ENCODE peak calls at places on chromosome 6, in seven cellular contexts. E is fibroblast of pulmonary artery; Z is keratinocyte; N is chondrocyte; V is EL; D is lower leg skin; O is stimulated activated CD4-positive, alpha-beta T cell treated with anti-CD3 and anti-CD28 coated beads, Interleukin-2, amount 100 ng/mL, for 24 hours. C is an unnamed sample.

GRCh38 chr6:52612336-52613096 is 35.7 kb upstream of the TRAM2 start:
- DNase-seq in N (no peak), Z (no peak), D (no peak), O (no peak), V (peak; percentile 84), E (no peak), C (no peak)

GRCh38 chr6:163830641-163831040 is 416.1 kb downstream of the QKI start:
- DNase-seq in D (no peak), N (no peak), Z (no peak), O (no peak), V (no peak), E (no peak), C (no peak)

GRCh38 chr6:39934060-39934757 is at the start of gene MOCS1:
- DNase-seq in V (peak; percentile 78), Z (no peak), N (no peak), O (peak; percentile 64), D (peak; percentile 77), E (peak; percentile 71), C (peak; percentile 82)

GRCh38 chr6:46062312-46062711 is 46.7 kb upstream of the CLIC5 start:
- DNase-seq in O (no peak), V (no peak), E (no peak), N (no peak), Z (no peak), D (no peak), C (no peak)

GRCh38 chr6:1390805-1391511 is 1.6 kb downstream of the FOXF2 start:
- DNase-seq in N (no peak), O (no peak), E (no peak), Z (no peak), D (no peak), V (peak; percentile 53), C (no peak)

GRCh38 chr6:36641543-36641942 is 37.0 kb upstream of the CDKN1A start:
- DNase-seq in O (no peak), Z (no peak), E (no peak), D (no peak), N (peak; percentile 17), V (no peak), C (no peak)

GRCh38 chr6:72218125-72218524 is 331.8 kb downstream of the RIMS1 start:
- DNase-seq in V (peak; percentile 40), O (no peak), D (no peak), N (peak; percentile 28), Z (no peak), E (peak; percentile 40), C (peak; percentile 94)

GRCh38 chr6:312704-313485 is 20.6 kb downstream of the DUSP22 start:
- DNase-seq in O (no peak), D (no peak), V (no peak), N (no peak), E (no peak), Z (no peak), C (no peak)

GRCh38 chr6:2741756-2742155 is 9.0 kb downstream of the MYLK4 start:
- DNase-seq in O (no peak), E (no peak), D (no peak), V (no peak), Z (no peak), N (no peak), C (no peak)

GRCh38 chr6:52725530-52726192 is 37.6 kb downstream of the GSTA2 start:
- DNase-seq in O (no peak), Z (no peak), E (peak; percentile 7), D (no peak), V (no peak), N (no peak), C (no peak)

GRCh38 chr6:109894181-109894580 is 83.9 kb upstream of the GPR6 start:
- DNase-seq in V (no peak), Z (no peak), D (no peak), O (no peak), N (no peak), E (no peak), C (no peak)

GRCh38 chr6:82080767-82081166 is 166.8 kb downstream of the IBTK start:
- DNase-seq in O (no peak), N (no peak), E (no peak), Z (no peak), V (peak; percentile 30), D (no peak), C (no peak)

GRCh38 chr6:140281794-140282193 is 907.3 kb upstream of the CITED2 start:
- DNase-seq in E (no peak), Z (no peak), N (no peak), D (no peak), O (no peak), V (no peak), C (no peak)

GRCh38 chr6:166412156-166412910 is 29.6 kb upstream of the MPC1 start:
- DNase-seq in E (no peak), D (no peak), O (no peak), Z (no peak), N (no peak), V (no peak), C (no peak)

GRCh38 chr6:47057830-47058540 is 15.9 kb upstream of the ADGRF1 start:
- DNase-seq in E (peak; percentile 30), N (no peak), D (no peak), Z (no peak), O (no peak), V (peak; percentile 49), C (no peak)

GRCh38 chr6:113718588-113718987 is 138.6 kb upstream of the MARCKS start:
- DNase-seq in V (no peak), D (no peak), O (no peak), Z (no peak), E (no peak), N (no peak), C (no peak)

GRCh38 chr6:3304500-3305215 is 45.9 kb downstream of the PSMG4 start:
- DNase-seq in D (no peak), V (no peak), O (no peak), N (peak; percentile 64), E (no peak), Z (no peak), C (no peak)

GRCh38 chr6:117515326-117515725 is 32.9 kb downstream of the DCBLD1 start:
- DNase-seq in D (no peak), Z (no peak), V (no peak), O (no peak), N (no peak), E (no peak), C (no peak)

GRCh38 chr6:34955447-34955846 is 66.4 kb downstream of the ANKS1A start:
- DNase-seq in N (no peak), V (no peak), Z (no peak), O (no peak), D (no peak), E (no peak), C (no peak)

GRCh38 chr6:4883298-4883697 is 107.1 kb downstream of the CDYL start:
- DNase-seq in N (no peak), E (no peak), V (no peak), D (no peak), O (no peak), Z (no peak), C (peak; percentile 17)

GRCh38 chr6:118525913-118526490 is 22.1 kb upstream of the PLN start:
- DNase-seq in V (no peak), D (no peak), Z (no peak), O (no peak), N (no peak), E (no peak), C (no peak)

GRCh38 chr6:151445482-151445881 is 6.4 kb downstream of the RMND1 start:
- DNase-seq in V (peak; percentile 86), E (peak; percentile 89), D (no peak), N (no peak), Z (no peak), O (no peak), C (peak; percentile 29)

GRCh38 chr6:170038717-170039116 is 252.2 kb downstream of the DLL1 start:
- DNase-seq in D (no peak), N (peak; percentile 36), V (no peak), Z (no peak), E (no peak), O (no peak), C (no peak)

GRCh38 chr6:33904050-33904827 is 100.4 kb upstream of the MLN start:
- DNase-seq in N (no peak), Z (no peak), O (peak; percentile 57), V (no peak), E (no peak), D (no peak), C (no peak)

GRCh38 chr6:158506577-158506976 is 53.3 kb upstream of the TMEM181 start:
- DNase-seq in Z (no peak), D (no peak), O (no peak), E (peak; percentile 13), V (peak; percentile 5), N (no peak), C (peak; percentile 28)

GRCh38 chr6:161354241-161354840 is 80.5 kb upstream of the AGPAT4 start:
- DNase-seq in N (no peak), E (no peak), V (no peak), O (no peak), D (no peak), Z (no peak), C (peak; percentile 75)

GRCh38 chr6:107618672-107619071 is 128.8 kb downstream of the SOBP start:
- DNase-seq in D (no peak), V (no peak), Z (no peak), O (peak; percentile 27), E (no peak), N (no peak), C (no peak)

GRCh38 chr6:34553750-34554149 is 2.4 kb downstream of the SPDEF start:
- DNase-seq in O (no peak), D (no peak), Z (no peak), V (no peak), E (no peak), N (no peak), C (no peak)

GRCh38 chr6:57257911-57258541 is 35.9 kb upstream of the RAB23 start:
- DNase-seq in D (no peak), V (peak; percentile 76), E (peak; percentile 76), O (no peak), N (no peak), Z (no peak), C (no peak)

GRCh38 chr6:23244300-23244699 is 674.9 kb downstream of the HDGFL1 start:
- DNase-seq in N (no peak), D (no peak), O (no peak), V (peak; percentile 26), E (peak; percentile 43), Z (no peak), C (no peak)

GRCh38 chr6:139323511-139324445 is 32.0 kb upstream of the TXLNB start:
- DNase-seq in O (peak; percentile 74), Z (no peak), N (no peak), D (peak; percentile 67), V (peak; percentile 78), E (peak; percentile 90), C (no peak)

C was measured in cerebellar cortex.